ENCODE peak calls at places on chromosomes 1 and 21, in four cellular contexts. I, W, D and A are unnamed samples.

GRCh38 chr1:224579526-224579925 is 36.6 kb upstream of the CNIH3 start:
- DNase-seq in I (no peak), W (peak; percentile 40), D (peak; percentile 61), A (no peak)

GRCh38 chr1:21082078-21082477 is 94.6 kb downstream of the EIF4G3 start:
- DNase-seq in I (no peak), W (no peak), D (no peak), A (no peak)

GRCh38 chr1:20883766-20884165 is 96.7 kb upstream of the HP1BP3 start:
- DNase-seq in I (no peak), W (peak; percentile 84), D (peak; percentile 34), A (no peak)

GRCh38 chr1:40973912-40974311 is 5.6 kb upstream of the CTPS1 start:
- DNase-seq in I (no peak), W (no peak), D (no peak), A (no peak)

GRCh38 chr1:11499825-11500331 is 20.9 kb downstream of the DISP3 start:
- DNase-seq in I (no peak), W (no peak), D (no peak), A (no peak)

GRCh38 chr1:50783286-50783685 is 176.8 kb downstream of the FAF1 start:
- DNase-seq in I (no peak), W (no peak), D (no peak), A (no peak)

GRCh38 chr1:153032677-153033308 is 1.8 kb downstream of the SPRR1B start:
- DNase-seq in I (no peak), W (peak; percentile 91), D (peak; percentile 59), A (no peak)

GRCh38 chr1:170221031-170221430 is 75.3 kb downstream of the NTMT2 start:
- DNase-seq in I (peak; percentile 20), W (no peak), D (no peak), A (no peak)

GRCh38 chr1:226274138-226274537 is 34.8 kb downstream of the LIN9 start:
- DNase-seq in I (no peak), W (no peak), D (peak; percentile 21), A (no peak)

GRCh38 chr1:68958957-68959356 is 462.1 kb upstream of the DEPDC1 start:
- DNase-seq in I (no peak), W (no peak), D (no peak), A (no peak)

GRCh38 chr1:4871373-4871772 is 217.0 kb downstream of the AJAP1 start:
- DNase-seq in I (no peak), W (no peak), D (no peak), A (no peak)

GRCh38 chr1:38115682-38116187 is 69.1 kb upstream of the POU3F1 start:
- DNase-seq in I (no peak), W (no peak), D (no peak), A (no peak)

GRCh38 chr21:46054447-46054846 is 43.5 kb upstream of the COL6A2 start:
- DNase-seq in I (no peak), W (peak; percentile 34), D (peak; percentile 66), A (no peak)

GRCh38 chr1:161835963-161836362 is 69.8 kb downstream of the ATF6 start:
- DNase-seq in I (no peak), W (no peak), D (peak; percentile 79), A (no peak)

GRCh38 chr1:54287176-54287650 is 87.2 kb downstream of the MRPL37 start:
- DNase-seq in I (peak; percentile 74), W (peak; percentile 66), D (peak; percentile 77), A (no peak)

GRCh38 chr1:184028854-184029623 is 8.5 kb downstream of the COLGALT2 start:
- DNase-seq in I (no peak), W (no peak), D (no peak), A (peak; percentile 65)

GRCh38 chr1:61757945-61758344 is 15.7 kb downstream of the PATJ start:
- DNase-seq in I (no peak), W (peak; percentile 23), D (peak; percentile 77), A (no peak)

GRCh38 chr1:54425152-54425584 is 19.0 kb upstream of the SSBP3 start:
- DNase-seq in I (no peak), W (no peak), D (no peak), A (no peak)

GRCh38 chr1:65512967-65513777 is 92.7 kb downstream of the LEPR start:
- DNase-seq in I (no peak), W (no peak), D (peak; percentile 31), A (no peak)

GRCh38 chr1:193283026-193283425 is 96.6 kb upstream of the B3GALT2 start:
- DNase-seq in I (no peak), W (peak; percentile 79), D (peak; percentile 65), A (no peak)

GRCh38 chr21:41321908-41322495 is 5.4 kb downstream of the FAM3B start:
- DNase-seq in I (no peak), W (no peak), D (no peak), A (no peak)

GRCh38 chr1:244302889-244303609 is 148.7 kb downstream of the ADSS2 start:
- DNase-seq in I (no peak), W (peak; percentile 94), D (peak; percentile 65), A (no peak)

GRCh38 chr1:183069562-183070216 is 46.5 kb downstream of the LAMC1 start:
- DNase-seq in I (no peak), W (no peak), D (peak; percentile 68), A (no peak)

GRCh38 chr1:1061682-1062363 is 12.3 kb downstream of the RNF223 start:
- DNase-seq in I (no peak), W (peak; percentile 39), D (no peak), A (no peak)

GRCh38 chr1:175383239-175383638 is 190.7 kb upstream of the KIAA0040 start:
- DNase-seq in I (no peak), W (no peak), D (no peak), A (no peak)

GRCh38 chr1:201127755-201128455 is 921 bp upstream of the ASCL5 start:
- DNase-seq in I (no peak), W (peak; percentile 9), D (peak; percentile 78), A (no peak)

GRCh38 chr1:220430059-220430458 is 97.9 kb upstream of the MARK1 start:
- DNase-seq in I (no peak), W (peak; percentile 90), D (peak; percentile 43), A (no peak)

GRCh38 chr1:39625462-39626273 is 13.8 kb downstream of the HEYL start:
- DNase-seq in I (peak; percentile 43), W (no peak), D (peak; percentile 16), A (no peak)

GRCh38 chr1:169443923-169444322 is 16.6 kb upstream of the CCDC181 start:
- DNase-seq in I (no peak), W (no peak), D (no peak), A (no peak)

GRCh38 chr21:31786164-31786920 is 54.4 kb upstream of the SCAF4 start:
- DNase-seq in I (no peak), W (no peak), D (no peak), A (no peak)

GRCh38 chr1:177172331-177172730 is 1.6 kb downstream of the BRINP2 start:
- DNase-seq in I (no peak), W (no peak), D (no peak), A (no peak)

GRCh38 chr1:177172866-177173265 is 2.1 kb downstream of the BRINP2 start:
- DNase-seq in I (no peak), W (no peak), D (no peak), A (no peak)

GRCh38 chr1:177171536-177172123 is 872 bp downstream of the BRINP2 start:
- DNase-seq in I (no peak), W (no peak), D (no peak), A (no peak)

GRCh38 chr1:177173976-177174375 is 3.2 kb downstream of the BRINP2 start:
- DNase-seq in I (no peak), W (no peak), D (no peak), A (no peak)

GRCh38 chr1:177170756-177171535 is at the start of gene BRINP2:
- DNase-seq in I (no peak), W (peak; percentile 85), D (peak; percentile 37), A (peak; percentile 95)
- H3K27me3 ChIP-seq in I (no peaks in the 10 kb centered on the region), W (peaks cover 24% of the 10 kb centered on the region), D (peaks cover 49% of the 10 kb centered on the region), A (no peaks in the 10 kb centered on the region)

DNA sequence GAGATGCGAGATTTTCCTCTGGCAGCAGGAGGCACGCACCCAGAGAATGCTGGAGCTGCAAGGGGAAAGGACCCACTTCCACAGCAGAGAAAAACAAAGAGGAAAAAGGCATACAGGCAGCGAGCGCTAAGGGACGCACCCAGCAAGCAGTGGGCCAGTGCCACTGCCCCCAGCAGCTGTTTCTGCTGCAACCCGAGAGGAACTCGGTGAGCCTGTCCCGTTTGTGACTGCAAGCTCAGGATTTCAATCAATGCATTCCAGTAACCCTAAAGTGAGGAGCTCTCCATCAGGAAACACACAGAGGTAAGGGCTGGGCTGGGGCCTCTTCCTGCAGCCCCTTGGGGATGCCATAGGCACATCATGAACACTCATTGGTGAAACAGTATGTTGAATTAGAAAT is 58.7 kb downstream of the ACP6 start:
- DNase-seq in I (no peak), W (peak; percentile 18), D (no peak), A (no peak)
- H3K4me3 ChIP-seq in I (no peak overlapping the region), W (no peak overlapping the region), D (no peak overlapping the region), A (no peak overlapping the region)

DNA sequence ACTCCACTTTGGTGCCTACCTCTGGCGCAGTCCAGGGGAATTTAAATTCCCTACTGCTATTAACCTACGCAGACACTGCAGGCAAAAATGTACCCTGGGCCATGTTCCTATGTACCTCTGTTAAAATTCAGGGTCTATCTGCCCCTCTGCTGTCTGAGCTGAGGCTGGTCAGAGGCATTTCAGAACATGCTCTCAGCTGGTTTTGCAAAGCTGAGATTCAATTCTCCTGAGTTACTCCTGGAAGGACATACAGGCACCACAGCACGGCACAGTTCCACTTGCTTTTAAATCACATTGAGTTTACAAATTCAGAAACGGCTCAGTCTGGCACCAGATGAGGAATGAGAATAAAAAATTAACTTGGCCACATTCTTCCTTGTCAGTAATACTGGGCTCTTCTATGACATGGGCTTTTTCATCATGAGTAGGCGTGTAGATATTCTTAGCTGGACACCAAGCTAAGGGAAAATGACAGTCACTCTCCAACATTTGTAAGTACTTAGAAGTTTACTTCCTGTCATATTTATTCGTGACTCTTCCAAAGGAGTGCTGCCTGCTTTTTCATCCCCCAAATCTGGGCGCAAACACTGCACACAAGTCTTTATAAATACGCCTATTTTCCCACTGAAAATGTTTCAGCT is 2.0 kb downstream of the C1orf198 start:
- DNase-seq in I (no peak), W (no peak), D (peak; percentile 76), A (no peak)
- H3K27me3 ChIP-seq in I (no peaks in the 10 kb centered on the region), W (no peaks in the 10 kb centered on the region), D (no peaks in the 10 kb centered on the region), A (no peaks in the 10 kb centered on the region)

DNA sequence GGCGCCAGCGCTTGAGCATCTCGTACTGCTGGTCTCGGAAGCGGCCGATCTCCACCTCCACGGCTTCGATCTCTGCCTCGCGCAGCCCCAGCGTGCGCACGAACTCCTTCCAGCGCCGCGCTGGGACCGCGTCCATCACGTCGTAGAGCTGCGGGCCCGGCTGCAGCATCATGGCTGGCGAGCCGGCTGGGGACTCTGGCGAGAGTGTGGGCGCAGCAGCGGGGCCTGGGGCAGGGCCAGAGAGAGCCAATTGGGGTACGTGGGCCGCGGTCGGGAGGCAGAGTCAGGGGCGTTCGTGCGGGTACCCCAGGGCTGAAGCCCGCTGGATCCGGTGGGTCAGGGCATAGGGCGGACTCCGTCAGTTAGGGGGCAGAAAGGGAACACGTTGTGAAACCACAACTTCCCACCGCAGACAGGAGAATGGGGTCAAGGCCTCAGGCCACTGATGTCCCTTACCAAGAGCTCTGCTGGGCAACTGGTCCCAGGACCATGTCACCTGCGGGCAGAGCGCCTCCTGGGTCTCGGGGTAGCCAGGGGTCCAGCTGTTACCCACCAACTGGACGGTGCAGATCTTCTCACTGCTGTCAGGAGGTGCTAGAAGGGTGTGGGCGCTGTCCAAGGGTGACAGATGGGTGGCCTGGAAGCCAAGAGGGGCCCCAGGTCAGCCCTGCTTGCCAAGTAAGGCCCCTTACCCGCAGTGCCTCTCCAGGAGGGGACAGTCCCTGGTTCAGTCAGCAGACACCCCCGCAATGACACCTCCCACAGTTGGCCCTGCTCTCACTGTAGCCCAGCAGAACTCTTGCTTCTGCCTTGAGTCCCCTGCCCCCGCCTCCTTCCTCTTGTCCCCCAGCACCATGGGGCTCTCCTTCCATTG is 4.2 kb downstream of the TNFRSF25 start:
- DNase-seq in I (no peak), W (no peak), D (no peak), A (no peak)
- H3K4me3 ChIP-seq in I (no peak overlapping the region), W (no peak overlapping the region), D (no peak overlapping the region), A (no peak overlapping the region)